ENCODE peak calls at places on chromosomes 7 and 10, in eight cellular contexts. E is HFF-Myc, Y is progenitor cell of endocrine pancreas, V is fibroblast of lung, G is RWPE1, I is SJSA1, T is NCI-H524 treated with DMSO at 0.1 percent for 48 hours, R is bronchial epithelial cell. P is an unnamed sample.

GRCh38 chr10:59995862-59996261 is 89.5 kb upstream of the CCDC6 start:
- DNase-seq in Y (no peak), E (no peak), R (peak), V (no peak), G (no peak), T (no peak), I (no peak), P (no peak)

GRCh38 chr7:99693427-99694200 is 13.8 kb upstream of the CYP3A5 start:
- DNase-seq in G (no peak), E (no peak), Y (peak), V (no peak), I (no peak), R (peak), T (no peak), P (no peak)

GRCh38 chr7:149720372-149721083 is 52.9 kb downstream of the ZNF467 start:
- DNase-seq in G (no peak), E (no peak), V (no peak), I (no peak), T (no peak), R (no peak), Y (no peak), P (peak)

GRCh38 chr7:142838461-142839213 is 16.2 kb upstream of the EPHB6 start:
- DNase-seq in Y (no peak), T (no peak), G (no peak), I (no peak), E (no peak), V (no peak), R (peak), P (no peak)

GRCh38 chr7:36315309-36315948 is 74.2 kb upstream of the ANLN start:
- DNase-seq in R (peak), T (no peak), I (no peak), V (no peak), G (no peak), Y (no peak), E (no peak), P (peak)

GRCh38 chr10:76034236-76035009 is 603.0 kb downstream of the LRMDA start:
- DNase-seq in I (no peak), R (no peak), T (no peak), V (peak), Y (no peak), E (no peak), G (no peak), P (no peak)

GRCh38 chr10:114367041-114367675 is 37.1 kb downstream of the AFAP1L2 start:
- DNase-seq in I (no peak), E (no peak), Y (no peak), V (peak), T (no peak), R (no peak), G (no peak), P (peak)

GRCh38 chr10:61936770-61937169 is 35.3 kb downstream of the ARID5B start:
- DNase-seq in T (no peak), R (no peak), I (no peak), E (no peak), V (no peak), Y (no peak), G (no peak), P (no peak)

GRCh38 chr10:85967594-85967993 is 399.0 kb downstream of the GRID1 start:
- DNase-seq in T (no peak), Y (no peak), E (no peak), V (no peak), I (no peak), R (peak), G (no peak), P (peak)

GRCh38 chr10:94630017-94630688 is 53.4 kb upstream of the CYP2C18 start:
- DNase-seq in E (peak), I (no peak), Y (no peak), R (peak), T (no peak), G (peak), V (peak), P (peak)

GRCh38 chr7:37201003-37201875 is 247.4 kb downstream of the ELMO1 start:
- DNase-seq in T (no peak), Y (peak), G (peak), R (peak), E (peak), I (peak), V (peak), P (peak)

GRCh38 chr7:16071246-16071857 is 350.0 kb downstream of the CRPPA start:
- DNase-seq in G (peak), I (no peak), E (peak), R (peak), T (no peak), V (peak), Y (no peak), P (peak)

GRCh38 chr7:3302681-3303320 is 1.7 kb downstream of the SDK1 start:
- DNase-seq in R (no peak), V (peak), I (no peak), G (no peak), T (no peak), E (no peak), Y (no peak), P (no peak)

GRCh38 chr10:7409732-7410168 is 1.1 kb downstream of the SFMBT2 start:
- DNase-seq in V (peak), G (peak), T (no peak), R (no peak), I (no peak), E (no peak), Y (no peak), P (no peak)

GRCh38 chr7:47091141-47091540 is 490.8 kb downstream of the TNS3 start:
- DNase-seq in I (no peak), E (no peak), Y (no peak), R (no peak), V (no peak), G (no peak), T (no peak), P (no peak)

GRCh38 chr10:120580651-120581259 is 123.7 kb downstream of the PLPP4 start:
- DNase-seq in V (no peak), I (peak), G (no peak), T (no peak), R (no peak), E (no peak), Y (no peak), P (no peak)

GRCh38 chr7:5630670-5631069 is 150.8 kb downstream of the RNF216 start:
- DNase-seq in E (no peak), G (no peak), T (no peak), V (no peak), R (peak), I (no peak), Y (no peak), P (peak)

GRCh38 chr10:8444630-8445029 is 390.1 kb downstream of the GATA3 start:
- DNase-seq in T (no peak), I (no peak), V (no peak), R (no peak), Y (no peak), E (no peak), G (no peak), P (no peak)

GRCh38 chr10:133166504-133166827 is 6.4 kb downstream of the KNDC1 start:
- DNase-seq in R (no peak), I (no peak), T (no peak), G (no peak), E (no peak), V (no peak), Y (no peak), P (no peak)

GRCh38 chr10:93821051-93821772 is 63.5 kb downstream of the LGI1 start:
- DNase-seq in G (peak), R (peak), Y (no peak), I (no peak), V (peak), T (no peak), E (no peak), P (peak)

GRCh38 chr7:8639668-8640067 is 206.3 kb downstream of the NXPH1 start:
- DNase-seq in G (no peak), Y (no peak), E (no peak), V (no peak), R (no peak), I (no peak), T (no peak), P (no peak)

GRCh38 chr7:22872087-22872807 is 49.6 kb upstream of the TOMM7 start:
- DNase-seq in V (no peak), G (no peak), E (no peak), Y (no peak), T (no peak), I (no peak), R (no peak), P (no peak)

GRCh38 chr7:101066141-101066857 is 19.0 kb upstream of the TRIM56 start:
- DNase-seq in R (peak), E (no peak), Y (no peak), V (no peak), I (no peak), T (no peak), G (peak), P (no peak)

GRCh38 chr7:25859412-25859704 is 292.6 kb upstream of the NFE2L3 start:
- DNase-seq in Y (no peak), I (no peak), R (no peak), G (no peak), V (no peak), T (no peak), E (no peak), P (peak)

GRCh38 chr7:130891254-130892094 is 157.5 kb upstream of the KLF14 start:
- DNase-seq in I (peak), E (no peak), Y (no peak), R (peak), V (peak), G (peak), T (no peak), P (peak)

GRCh38 chr7:121795736-121796135 is 77.2 kb upstream of the PTPRZ1 start:
- DNase-seq in I (no peak), Y (no peak), V (no peak), G (peak), E (no peak), R (peak), T (no peak), P (no peak)

GRCh38 chr7:5065107-5065407 is 19.4 kb downstream of the RBAK start:
- DNase-seq in R (no peak), V (no peak), T (no peak), I (no peak), E (no peak), G (no peak), Y (no peak), P (no peak)

GRCh38 chr10:51800725-51801455 is 101.5 kb upstream of the CSTF2T start:
- DNase-seq in G (no peak), T (no peak), R (no peak), V (peak), I (no peak), E (no peak), Y (no peak), P (no peak)

GRCh38 chr10:80486151-80486692 is 32.1 kb downstream of the TSPAN14 start:
- DNase-seq in E (no peak), R (no peak), T (no peak), V (no peak), I (no peak), Y (no peak), G (no peak), P (no peak)

GRCh38 chr10:85333594-85333993 is 1005.2 kb downstream of the CCSER2 start:
- DNase-seq in R (no peak), I (no peak), V (no peak), E (no peak), Y (no peak), G (no peak), T (no peak), P (no peak)

GRCh38 chr7:157870644-157871290 is 534.0 kb downstream of the DNAJB6 start:
- DNase-seq in R (no peak), Y (no peak), G (no peak), V (no peak), I (no peak), T (no peak), E (no peak), P (no peak)

GRCh38 chr7:87171282-87171934 is 19.2 kb downstream of the DMTF1 start:
- DNase-seq in E (no peak), G (no peak), I (no peak), V (no peak), Y (no peak), R (no peak), T (no peak), P (no peak)

GRCh38 chr7:25720427-25720826 is 431.6 kb upstream of the NFE2L3 start:
- DNase-seq in V (peak), E (no peak), Y (no peak), R (peak), G (peak), I (no peak), T (no peak), P (peak)

GRCh38 chr10:73263948-73264347 is 11.5 kb upstream of the MRPS16 start:
- DNase-seq in E (no peak), I (no peak), G (no peak), Y (no peak), R (peak), T (no peak), V (peak), P (peak)

GRCh38 chr7:88244287-88244686 is 24.4 kb upstream of the SRI start:
- DNase-seq in V (no peak), I (no peak), E (no peak), T (no peak), Y (no peak), R (no peak), G (no peak), P (no peak)

P was measured in M059J.